ENCODE peak calls at places on chromosomes 4 and X, in nine cellular contexts. Z is naive B cell; E is EL; K is RCC 7860; U is hypothalamus; Q is activated CD8-positive, alpha-beta T cell treated with anti-CD3 and anti-CD28 coated beads, Interleukin-2, amount 10 ng/mL, durations not matched to agents 7 days and 5 days; B is mucosa of descending colon; H is GM20000; J is NCI-H1105. V is an unnamed sample.

GRCh38 chrX:77953300-77953699 is 16.1 kb downstream of the PGAM4 start:
- DNase-seq in Z (no peak), E (no peak), K (no peak), U (no peak), Q (no peak), B (no peak), H (no peak), J (no peak), V (no peak)

GRCh38 chr4:146545102-146545501 is 23.4 kb upstream of the SLC10A7 start:
- DNase-seq in Z (no peak), E (peak; percentile 41), K (no peak), U (no peak), Q (no peak), B (no peak), H (peak; percentile 18), J (no peak), V (no peak)

GRCh38 chr4:38904090-38904666 is 36.6 kb downstream of the FAM114A1 start:
- DNase-seq in Z (no peak), E (no peak), K (no peak), U (no peak), Q (no peak), B (no peak), H (no peak), J (no peak), V (no peak)

GRCh38 chr4:28167411-28167810 is 1306.8 kb downstream of the STIM2 start:
- DNase-seq in Z (no peak), E (peak; percentile 9), K (no peak), U (no peak), Q (no peak), B (no peak), H (no peak), J (no peak), V (no peak)

GRCh38 chr4:83071116-83071515 is 36.1 kb downstream of the COPS4 start:
- DNase-seq in Z (no peak), E (peak; percentile 49), K (no peak), U (no peak), Q (no peak), B (no peak), H (no peak), J (no peak), V (no peak)

GRCh38 chr4:54986095-54986846 is 139.1 kb downstream of the KDR start:
- DNase-seq in Z (no peak), E (no peak), K (no peak), U (no peak), Q (no peak), B (no peak), H (no peak), J (no peak), V (no peak)

GRCh38 chr4:174225247-174226054 is 58.0 kb downstream of the FBXO8 start:
- DNase-seq in Z (no peak), E (no peak), K (no peak), U (no peak), Q (no peak), B (no peak), H (no peak), J (no peak), V (no peak)

GRCh38 chr4:128565565-128566186 is 243.8 kb upstream of the JADE1 start:
- DNase-seq in Z (peak; percentile 3), E (peak; percentile 45), K (no peak), U (peak; percentile 5), Q (peak; percentile 24), B (no peak), H (peak; percentile 37), J (peak; percentile 6), V (no peak)

GRCh38 chrX:131827935-131828334 is 195.2 kb upstream of the STK26 start:
- DNase-seq in Z (peak; percentile 50), E (no peak), K (no peak), U (no peak), Q (peak; percentile 53), B (no peak), H (peak; percentile 33), J (peak; percentile 56), V (peak; percentile 53)

GRCh38 chr4:60133414-60133813 is 1066.7 kb upstream of the ADGRL3 start:
- DNase-seq in Z (no peak), E (peak; percentile 0), K (no peak), U (no peak), Q (no peak), B (no peak), H (no peak), J (no peak), V (no peak)

GRCh38 chr4:173761236-173761635 is 231.2 kb upstream of the HAND2 start:
- DNase-seq in Z (no peak), E (no peak), K (no peak), U (no peak), Q (no peak), B (no peak), H (no peak), J (no peak), V (no peak)

GRCh38 chr4:5112333-5112732 is 61.1 kb downstream of the STK32B start:
- DNase-seq in Z (no peak), E (no peak), K (no peak), U (no peak), Q (no peak), B (no peak), H (no peak), J (no peak), V (no peak)

GRCh38 chrX:64536740-64537139 is 141.5 kb upstream of the MTMR8 start:
- DNase-seq in Z (no peak), E (no peak), K (no peak), U (no peak), Q (no peak), B (no peak), H (no peak), J (no peak), V (no peak)

GRCh38 chr4:89556596-89557305 is 249.2 kb upstream of the GPRIN3 start:
- DNase-seq in Z (no peak), E (no peak), K (no peak), U (no peak), Q (no peak), B (no peak), H (no peak), J (no peak), V (no peak)

GRCh38 chrX:149365061-149365460 is 140.0 kb downstream of the IDS start:
- DNase-seq in Z (no peak), E (peak; percentile 26), K (peak; percentile 76), U (no peak), Q (no peak), B (no peak), H (no peak), J (no peak), V (no peak)

GRCh38 chr4:165379662-165380061 is 854 bp downstream of the CPE start:
- DNase-seq in Z (no peak), E (no peak), K (no peak), U (no peak), Q (no peak), B (no peak), H (no peak), J (peak; percentile 53), V (no peak)

GRCh38 chrX:9267415-9267814 is 197.4 kb upstream of the TBL1X start:
- DNase-seq in Z (no peak), E (no peak), K (peak; percentile 20), U (no peak), Q (no peak), B (no peak), H (no peak), J (no peak), V (no peak)

GRCh38 chrX:134836497-134836968 is 154.3 kb upstream of the SMIM10 start:
- DNase-seq in Z (no peak), E (peak; percentile 40), K (no peak), U (no peak), Q (no peak), B (no peak), H (no peak), J (no peak), V (no peak)

GRCh38 chr4:125111352-125111751 is 203.4 kb upstream of the FAT4 start:
- DNase-seq in Z (no peak), E (no peak), K (no peak), U (no peak), Q (no peak), B (no peak), H (no peak), J (no peak), V (no peak)

GRCh38 chrX:47573334-47574095 is 8.7 kb upstream of the TIMP1 start:
- DNase-seq in Z (no peak), E (peak; percentile 47), K (no peak), U (no peak), Q (no peak), B (peak; percentile 63), H (no peak), J (no peak), V (no peak)

GRCh38 chr4:39700500-39700899 is 2.6 kb downstream of the UBE2K start:
- DNase-seq in Z (no peak), E (no peak), K (no peak), U (no peak), Q (no peak), B (no peak), H (no peak), J (no peak), V (no peak)

GRCh38 chr4:140084426-140084825 is 69.6 kb downstream of the MAML3 start:
- DNase-seq in Z (no peak), E (no peak), K (no peak), U (no peak), Q (no peak), B (no peak), H (no peak), J (no peak), V (no peak)

GRCh38 chr4:190018201-190018920 is 8.7 kb downstream of the FRG2 start:
- DNase-seq in Z (no peak), E (no peak), K (no peak), U (no peak), Q (no peak), B (no peak), H (no peak), J (no peak), V (no peak)

GRCh38 chr4:37994569-37994968 is 34.4 kb downstream of the PTTG2 start:
- DNase-seq in Z (no peak), E (no peak), K (no peak), U (no peak), Q (no peak), B (no peak), H (peak; percentile 32), J (no peak), V (no peak)

GRCh38 chrX:150229030-150229429 is 134.1 kb upstream of the MAMLD1 start:
- DNase-seq in Z (no peak), E (no peak), K (no peak), U (no peak), Q (no peak), B (no peak), H (no peak), J (no peak), V (no peak)

GRCh38 chr4:87540176-87541058 is 11.2 kb upstream of the SPARCL1 start:
- DNase-seq in Z (no peak), E (no peak), K (no peak), U (no peak), Q (no peak), B (no peak), H (no peak), J (no peak), V (no peak)

GRCh38 chr4:38091636-38092035 is 131.4 kb downstream of the PTTG2 start:
- DNase-seq in Z (no peak), E (no peak), K (no peak), U (no peak), Q (no peak), B (no peak), H (no peak), J (no peak), V (no peak)

GRCh38 chr4:124631760-124632159 is 80.8 kb downstream of the ANKRD50 start:
- DNase-seq in Z (no peak), E (peak; percentile 97), K (peak; percentile 92), U (no peak), Q (no peak), B (no peak), H (no peak), J (no peak), V (no peak)

GRCh38 chr4:25271866-25272265 is 38.0 kb downstream of the PI4K2B start:
- DNase-seq in Z (no peak), E (no peak), K (no peak), U (no peak), Q (no peak), B (no peak), H (no peak), J (no peak), V (no peak)

GRCh38 chr4:30586850-30587249 is 133.3 kb upstream of the PCDH7 start:
- DNase-seq in Z (no peak), E (no peak), K (no peak), U (no peak), Q (no peak), B (no peak), H (no peak), J (no peak), V (no peak)

GRCh38 chrX:72297953-72298730 is 7.6 kb downstream of the CITED1 start:
- DNase-seq in Z (no peak), E (no peak), K (no peak), U (no peak), Q (no peak), B (no peak), H (peak; percentile 38), J (no peak), V (no peak)

V was measured in naive thymus-derived CD4-positive, alpha-beta T cell.